ENCODE peak calls at places on chromosomes 7 and 10, in nine cellular contexts. One of them, this sample, is unnamed. For H3K4me1, the result is how much of the 10 kb centered on the place peaks cover.

GRCh38 chr10:26015092-26015491 is 81.1 kb downstream of the MYO3A start:
- DNase-seq in uterus: no peak
- DNase-seq in mammary epithelial cell: no peak
- DNase-seq in lung: no peak
- DNase-seq in right cardiac atrium: no peak
- DNase-seq in endothelial cell of umbilical vein: no peak
- DNase-seq in fibroblast of lung: no peak
- DNase-seq in GM23338: no peak
- DNase-seq in SJSA1: no peak
- DNase-seq in this sample: no peak

GRCh38 chr7:38632411-38632810 is 1.2 kb upstream of the AMPH start:
- DNase-seq in uterus: no peak
- DNase-seq in mammary epithelial cell: no peak
- DNase-seq in lung: no peak
- DNase-seq in right cardiac atrium: no peak
- DNase-seq in endothelial cell of umbilical vein: no peak
- DNase-seq in fibroblast of lung: no peak
- DNase-seq in GM23338: peak
- DNase-seq in SJSA1: no peak
- DNase-seq in this sample: no peak

GRCh38 chr10:81847675-81848074 is 27.3 kb upstream of the NRG3 start:
- DNase-seq in uterus: no peak
- DNase-seq in mammary epithelial cell: no peak
- DNase-seq in lung: no peak
- DNase-seq in right cardiac atrium: no peak
- DNase-seq in endothelial cell of umbilical vein: no peak
- DNase-seq in fibroblast of lung: no peak
- DNase-seq in GM23338: peak
- DNase-seq in SJSA1: no peak
- DNase-seq in this sample: no peak

GRCh38 chr10:11533328-11533781 is 78.1 kb downstream of the USP6NL start:
- DNase-seq in uterus: no peak
- DNase-seq in mammary epithelial cell: peak
- DNase-seq in lung: no peak
- DNase-seq in right cardiac atrium: no peak
- DNase-seq in endothelial cell of umbilical vein: no peak
- DNase-seq in fibroblast of lung: peak
- DNase-seq in GM23338: peak
- DNase-seq in SJSA1: no peak
- DNase-seq in this sample: peak

GRCh38 chr7:130909881-130910672 is 176.1 kb upstream of the KLF14 start:
- DNase-seq in uterus: no peak
- DNase-seq in mammary epithelial cell: no peak
- DNase-seq in lung: no peak
- DNase-seq in right cardiac atrium: no peak
- DNase-seq in endothelial cell of umbilical vein: peak
- DNase-seq in fibroblast of lung: peak
- DNase-seq in GM23338: no peak
- DNase-seq in SJSA1: peak
- DNase-seq in this sample: peak

GRCh38 chr10:58909881-58910280 is 266.6 kb upstream of the PHYHIPL start:
- DNase-seq in uterus: no peak
- DNase-seq in mammary epithelial cell: no peak
- DNase-seq in lung: no peak
- DNase-seq in right cardiac atrium: no peak
- DNase-seq in endothelial cell of umbilical vein: no peak
- DNase-seq in fibroblast of lung: no peak
- DNase-seq in GM23338: no peak
- DNase-seq in SJSA1: no peak
- DNase-seq in this sample: no peak

GRCh38 chr7:139666501-139666900 is 111.3 kb downstream of the HIPK2 start:
- DNase-seq in uterus: no peak
- DNase-seq in mammary epithelial cell: no peak
- DNase-seq in lung: no peak
- DNase-seq in right cardiac atrium: no peak
- DNase-seq in endothelial cell of umbilical vein: no peak
- DNase-seq in fibroblast of lung: no peak
- DNase-seq in GM23338: no peak
- DNase-seq in SJSA1: no peak
- DNase-seq in this sample: no peak

GRCh38 chr7:90726120-90726519 is 130.0 kb downstream of the CDK14 start:
- DNase-seq in uterus: no peak
- DNase-seq in mammary epithelial cell: peak
- DNase-seq in lung: no peak
- DNase-seq in right cardiac atrium: no peak
- DNase-seq in endothelial cell of umbilical vein: no peak
- DNase-seq in fibroblast of lung: peak
- DNase-seq in GM23338: no peak
- DNase-seq in SJSA1: no peak
- DNase-seq in this sample: no peak

GRCh38 chr10:56319386-56319785 is 41.7 kb downstream of the ZWINT start:
- DNase-seq in uterus: no peak
- DNase-seq in mammary epithelial cell: peak
- DNase-seq in lung: no peak
- DNase-seq in right cardiac atrium: no peak
- DNase-seq in endothelial cell of umbilical vein: no peak
- DNase-seq in fibroblast of lung: peak
- DNase-seq in GM23338: no peak
- DNase-seq in SJSA1: peak
- DNase-seq in this sample: no peak

GRCh38 chr10:77305650-77306632 is 331.7 kb downstream of the KCNMA1 start:
- DNase-seq in uterus: no peak
- DNase-seq in mammary epithelial cell: no peak
- DNase-seq in lung: no peak
- DNase-seq in right cardiac atrium: no peak
- DNase-seq in endothelial cell of umbilical vein: no peak
- DNase-seq in fibroblast of lung: peak
- DNase-seq in GM23338: no peak
- DNase-seq in SJSA1: no peak
- DNase-seq in this sample: no peak

GRCh38 chr7:1758417-1758858 is 88.4 kb downstream of the ELFN1 start:
- DNase-seq in uterus: no peak
- DNase-seq in mammary epithelial cell: peak
- DNase-seq in lung: no peak
- DNase-seq in right cardiac atrium: peak
- DNase-seq in endothelial cell of umbilical vein: no peak
- DNase-seq in fibroblast of lung: peak
- DNase-seq in GM23338: peak
- DNase-seq in SJSA1: no peak
- DNase-seq in this sample: peak

GRCh38 chr10:100873081-100873824 is 39.5 kb upstream of the SLF2 start:
- DNase-seq in uterus: no peak
- DNase-seq in mammary epithelial cell: no peak
- DNase-seq in lung: no peak
- DNase-seq in right cardiac atrium: no peak
- DNase-seq in endothelial cell of umbilical vein: no peak
- DNase-seq in fibroblast of lung: peak
- DNase-seq in GM23338: no peak
- DNase-seq in SJSA1: no peak
- DNase-seq in this sample: no peak

GRCh38 chr7:105934577-105935185 is 28.4 kb upstream of the CDHR3 start:
- DNase-seq in uterus: no peak
- DNase-seq in mammary epithelial cell: peak
- DNase-seq in lung: peak
- DNase-seq in right cardiac atrium: no peak
- DNase-seq in endothelial cell of umbilical vein: no peak
- DNase-seq in fibroblast of lung: peak
- DNase-seq in GM23338: peak
- DNase-seq in SJSA1: no peak
- DNase-seq in this sample: peak

GRCh38 chr10:85641479-85641967 is 725.1 kb downstream of the GRID1 start:
- DNase-seq in uterus: no peak
- DNase-seq in mammary epithelial cell: peak
- DNase-seq in lung: no peak
- DNase-seq in right cardiac atrium: no peak
- DNase-seq in endothelial cell of umbilical vein: no peak
- DNase-seq in fibroblast of lung: peak
- DNase-seq in GM23338: no peak
- DNase-seq in SJSA1: no peak
- DNase-seq in this sample: no peak

GRCh38 chr10:44974628-44975431 is 3.8 kb downstream of the DEPP1 start:
- DNase-seq in uterus: peak
- DNase-seq in mammary epithelial cell: peak
- DNase-seq in lung: peak
- DNase-seq in right cardiac atrium: peak
- DNase-seq in endothelial cell of umbilical vein: peak
- DNase-seq in fibroblast of lung: peak
- DNase-seq in GM23338: peak
- DNase-seq in SJSA1: peak
- DNase-seq in this sample: peak

GRCh38 chr7:70700055-70700934 is 431.6 kb upstream of the GALNT17 start:
- DNase-seq in uterus: no peak
- DNase-seq in mammary epithelial cell: no peak
- DNase-seq in lung: no peak
- DNase-seq in right cardiac atrium: no peak
- DNase-seq in endothelial cell of umbilical vein: no peak
- DNase-seq in fibroblast of lung: no peak
- DNase-seq in GM23338: peak
- DNase-seq in SJSA1: no peak
- DNase-seq in this sample: no peak

GRCh38 chr7:27122075-27122910 is 8.3 kb downstream of the HOXA4 start:
- DNase-seq in uterus: no peak
- DNase-seq in mammary epithelial cell: peak
- DNase-seq in lung: no peak
- DNase-seq in right cardiac atrium: no peak
- DNase-seq in endothelial cell of umbilical vein: no peak
- DNase-seq in fibroblast of lung: peak
- DNase-seq in GM23338: peak
- DNase-seq in SJSA1: no peak
- DNase-seq in this sample: peak

GRCh38 chr7:149880871-149881301 is 7.1 kb downstream of the ATP6V0E2 start:
- DNase-seq in uterus: peak
- DNase-seq in mammary epithelial cell: no peak
- DNase-seq in lung: peak
- DNase-seq in right cardiac atrium: peak
- DNase-seq in endothelial cell of umbilical vein: no peak
- DNase-seq in fibroblast of lung: no peak
- DNase-seq in GM23338: no peak
- DNase-seq in SJSA1: no peak
- DNase-seq in this sample: no peak

GRCh38 chr7:44377681-44378421 is 52.5 kb upstream of the CAMK2B start:
- DNase-seq in uterus: no peak
- DNase-seq in mammary epithelial cell: peak
- DNase-seq in lung: peak
- DNase-seq in right cardiac atrium: no peak
- DNase-seq in endothelial cell of umbilical vein: no peak
- DNase-seq in fibroblast of lung: no peak
- DNase-seq in GM23338: no peak
- DNase-seq in SJSA1: no peak
- DNase-seq in this sample: no peak

GRCh38 chr7:44376429-44377133 is 51.2 kb upstream of the CAMK2B start:
- DNase-seq in uterus: no peak
- DNase-seq in mammary epithelial cell: no peak
- DNase-seq in lung: peak
- DNase-seq in right cardiac atrium: no peak
- DNase-seq in endothelial cell of umbilical vein: no peak
- DNase-seq in fibroblast of lung: no peak
- DNase-seq in GM23338: no peak
- DNase-seq in SJSA1: no peak
- DNase-seq in this sample: no peak

GRCh38 chr7:44375926-44376342 is 50.5 kb upstream of the CAMK2B start:
- DNase-seq in uterus: no peak
- DNase-seq in mammary epithelial cell: no peak
- DNase-seq in lung: peak
- DNase-seq in right cardiac atrium: no peak
- DNase-seq in endothelial cell of umbilical vein: no peak
- DNase-seq in fibroblast of lung: no peak
- DNase-seq in GM23338: no peak
- DNase-seq in SJSA1: no peak
- DNase-seq in this sample: no peak

GRCh38 chr7:44378744-44379143 is 53.4 kb upstream of the CAMK2B start:
- DNase-seq in uterus: no peak
- DNase-seq in mammary epithelial cell: peak
- DNase-seq in lung: peak
- DNase-seq in right cardiac atrium: no peak
- DNase-seq in endothelial cell of umbilical vein: peak
- DNase-seq in fibroblast of lung: peak
- DNase-seq in GM23338: no peak
- DNase-seq in SJSA1: peak
- DNase-seq in this sample: no peak

GRCh38 chr7:44377134-44377463 is 51.7 kb upstream of the CAMK2B start:
- DNase-seq in uterus: no peak
- DNase-seq in mammary epithelial cell: no peak
- DNase-seq in lung: no peak
- DNase-seq in right cardiac atrium: no peak
- DNase-seq in endothelial cell of umbilical vein: no peak
- DNase-seq in fibroblast of lung: no peak
- DNase-seq in GM23338: no peak
- DNase-seq in SJSA1: no peak
- DNase-seq in this sample: no peak
- H3K4me1 ChIP-seq in uterus: under half
- H3K4me1 ChIP-seq in mammary epithelial cell: half or more
- H3K4me1 ChIP-seq in lung: under half
- H3K4me1 ChIP-seq in right cardiac atrium: under half
- H3K4me1 ChIP-seq in endothelial cell of umbilical vein: under half
- H3K4me1 ChIP-seq in fibroblast of lung: under half
- H3K4me1 ChIP-seq in GM23338: under half
- H3K4me1 ChIP-seq in SJSA1: under half
- H3K4me1 ChIP-seq in this sample: under half

GRCh38 chr10:133259603-133259992 is 17.1 kb downstream of the ADAM8 start:
- DNase-seq in uterus: no peak
- DNase-seq in mammary epithelial cell: no peak
- DNase-seq in lung: no peak
- DNase-seq in right cardiac atrium: no peak
- DNase-seq in endothelial cell of umbilical vein: no peak
- DNase-seq in fibroblast of lung: no peak
- DNase-seq in GM23338: no peak
- DNase-seq in SJSA1: no peak
- DNase-seq in this sample: no peak
- H3K4me1 ChIP-seq in uterus: under half
- H3K4me1 ChIP-seq in mammary epithelial cell: half or more
- H3K4me1 ChIP-seq in lung: under half
- H3K4me1 ChIP-seq in right cardiac atrium: under half
- H3K4me1 ChIP-seq in endothelial cell of umbilical vein: under half
- H3K4me1 ChIP-seq in fibroblast of lung: under half
- H3K4me1 ChIP-seq in GM23338: under half
- H3K4me1 ChIP-seq in SJSA1: under half
- H3K4me1 ChIP-seq in this sample: under half

GRCh38 chr7:116215550-116215949 is 5.2 kb downstream of the TES start:
- DNase-seq in uterus: no peak
- DNase-seq in mammary epithelial cell: no peak
- DNase-seq in lung: no peak
- DNase-seq in right cardiac atrium: no peak
- DNase-seq in endothelial cell of umbilical vein: no peak
- DNase-seq in fibroblast of lung: no peak
- DNase-seq in GM23338: no peak
- DNase-seq in SJSA1: no peak
- DNase-seq in this sample: no peak
- H3K4me1 ChIP-seq in uterus: under half
- H3K4me1 ChIP-seq in mammary epithelial cell: half or more
- H3K4me1 ChIP-seq in lung: under half
- H3K4me1 ChIP-seq in right cardiac atrium: under half
- H3K4me1 ChIP-seq in endothelial cell of umbilical vein: half or more
- H3K4me1 ChIP-seq in fibroblast of lung: under half
- H3K4me1 ChIP-seq in GM23338: under half
- H3K4me1 ChIP-seq in SJSA1: half or more
- H3K4me1 ChIP-seq in this sample: under half

DNA sequence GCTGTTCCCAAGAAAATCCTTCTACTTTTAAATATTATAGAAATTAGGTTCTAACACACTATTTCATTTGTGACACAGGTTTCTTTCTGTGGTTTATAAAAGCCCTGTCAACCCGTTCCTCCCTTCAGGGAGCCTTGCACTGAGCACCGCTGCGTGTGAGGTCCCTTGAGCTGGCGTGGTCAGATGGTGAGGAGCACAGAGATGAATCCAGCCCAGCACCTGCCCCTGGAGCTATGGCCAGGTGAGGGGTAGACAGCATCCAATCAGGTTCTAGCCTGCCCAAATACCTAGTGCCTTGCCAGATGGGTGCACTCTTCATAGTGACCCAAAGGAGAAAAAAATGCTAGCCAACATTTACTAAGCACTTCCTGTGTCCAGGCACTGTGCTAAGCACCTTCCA is 15.7 kb downstream of the ZCCHC24 start:
- DNase-seq in uterus: no peak
- DNase-seq in mammary epithelial cell: no peak
- DNase-seq in lung: no peak
- DNase-seq in right cardiac atrium: no peak
- DNase-seq in endothelial cell of umbilical vein: no peak
- DNase-seq in fibroblast of lung: no peak
- DNase-seq in GM23338: no peak
- DNase-seq in SJSA1: no peak
- DNase-seq in this sample: no peak
- H3K4me1 ChIP-seq in uterus: under half
- H3K4me1 ChIP-seq in mammary epithelial cell: under half
- H3K4me1 ChIP-seq in lung: under half
- H3K4me1 ChIP-seq in right cardiac atrium: under half
- H3K4me1 ChIP-seq in endothelial cell of umbilical vein: under half
- H3K4me1 ChIP-seq in fibroblast of lung: under half
- H3K4me1 ChIP-seq in GM23338: under half
- H3K4me1 ChIP-seq in SJSA1: under half
- H3K4me1 ChIP-seq in this sample: under half